ENCODE peak calls at places on chromosomes 11 and 22, in ten cellular contexts. M is breast epithelium, Z is heart left ventricle, S is HepG2, K is Peyer's patch, D is A549, A is K562, Y is IMR-90, I is uterus, F is stomach. L is an unnamed sample.

GRCh38 chr11:68827733-68828132 is 14.0 kb downstream of the CPT1A start:
- DNase-seq in M (no peak), K (no peak), A (no peak), Z (no peak), D (no peak), I (no peak), S (peak), Y (no peak), F (no peak), L (no peak)

GRCh38 chr22:27578937-27579617 is 222.5 kb downstream of the MN1 start:
- DNase-seq in A (no peak), I (no peak), F (no peak), D (no peak), K (no peak), Y (no peak), M (no peak), Z (no peak), S (no peak), L (no peak)

GRCh38 chr11:79413258-79413657 is 27.6 kb downstream of the TENM4 start:
- DNase-seq in F (peak), A (no peak), Z (peak), M (peak), Y (peak), D (no peak), K (peak), I (peak), S (no peak), L (peak)

GRCh38 chr22:49295465-49295743 is 532.3 kb downstream of the BRD1 start:
- DNase-seq in F (peak), K (no peak), A (no peak), I (no peak), M (peak), Z (no peak), D (no peak), Y (no peak), S (no peak), L (peak)

GRCh38 chr11:124538019-124538418 is 5.4 kb downstream of the OR8B12 start:
- DNase-seq in D (no peak), I (no peak), F (no peak), Y (peak), A (peak), S (no peak), K (no peak), Z (peak), M (peak), L (no peak)

GRCh38 chr11:86047275-86047991 is 21.5 kb downstream of the PICALM start:
- DNase-seq in S (no peak), F (no peak), I (no peak), D (no peak), Y (peak), K (no peak), A (no peak), Z (no peak), M (no peak), L (no peak)

GRCh38 chr11:45457649-45458048 is 171.5 kb upstream of the SYT13 start:
- DNase-seq in I (no peak), Z (no peak), K (no peak), F (no peak), S (no peak), A (no peak), Y (peak), D (no peak), M (no peak), L (no peak)

GRCh38 chr11:96782632-96783031 is 392.8 kb downstream of the JRKL start:
- DNase-seq in D (no peak), A (no peak), F (no peak), S (no peak), M (no peak), I (no peak), K (no peak), Y (no peak), Z (no peak), L (no peak)

GRCh38 chr11:85718126-85718943 is 32.3 kb upstream of the CCDC89 start:
- DNase-seq in D (no peak), I (no peak), Z (no peak), Y (peak), S (no peak), F (no peak), A (no peak), M (no peak), K (no peak), L (no peak)

GRCh38 chr11:102780491-102780918 is at the start of gene MMP10:
- DNase-seq in F (no peak), Y (peak), I (no peak), K (no peak), D (peak), A (no peak), M (no peak), Z (no peak), S (peak), L (no peak)

GRCh38 chr11:133887692-133888332 is 42.5 kb upstream of the SPATA19 start:
- DNase-seq in D (no peak), F (no peak), I (no peak), S (no peak), A (no peak), K (no peak), Y (no peak), Z (no peak), M (no peak), L (no peak)

GRCh38 chr11:100630898-100631297 is 56.2 kb upstream of the ARHGAP42 start:
- DNase-seq in Y (peak), K (no peak), S (no peak), Z (no peak), I (no peak), D (no peak), M (no peak), A (no peak), F (peak), L (no peak)

GRCh38 chr11:115222863-115223530 is 281.2 kb downstream of the CADM1 start:
- DNase-seq in Y (no peak), F (no peak), M (no peak), Z (no peak), I (no peak), K (no peak), S (no peak), D (no peak), A (no peak), L (no peak)

GRCh38 chr22:46726066-46726985 is 11.7 kb downstream of the CERK start:
- DNase-seq in I (no peak), M (no peak), A (no peak), D (no peak), K (no peak), Z (no peak), Y (no peak), S (no peak), F (no peak), L (no peak)

GRCh38 chr11:106172389-106172991 is 95.0 kb downstream of the AASDHPPT start:
- DNase-seq in K (no peak), Z (no peak), F (no peak), I (no peak), A (no peak), M (no peak), D (no peak), Y (no peak), S (no peak), L (no peak)

GRCh38 chr11:63609536-63609935 is 4.7 kb downstream of the PLAAT3 start:
- DNase-seq in Y (no peak), K (no peak), I (no peak), M (peak), S (no peak), A (no peak), D (no peak), F (peak), Z (peak), L (peak)

GRCh38 chr22:30332994-30333706 is 6.4 kb upstream of the TBC1D10A start:
- DNase-seq in Z (no peak), F (no peak), A (no peak), I (no peak), Y (no peak), S (no peak), M (no peak), D (no peak), K (no peak), L (no peak)
- TF ChIP-seq POLR2A in Z (no peak), F (no peak), A (no peak), I (no peak), Y (no peak), S (no peak), M (no peak), D (no peak), K (no peak), L (no peak)

DNA sequence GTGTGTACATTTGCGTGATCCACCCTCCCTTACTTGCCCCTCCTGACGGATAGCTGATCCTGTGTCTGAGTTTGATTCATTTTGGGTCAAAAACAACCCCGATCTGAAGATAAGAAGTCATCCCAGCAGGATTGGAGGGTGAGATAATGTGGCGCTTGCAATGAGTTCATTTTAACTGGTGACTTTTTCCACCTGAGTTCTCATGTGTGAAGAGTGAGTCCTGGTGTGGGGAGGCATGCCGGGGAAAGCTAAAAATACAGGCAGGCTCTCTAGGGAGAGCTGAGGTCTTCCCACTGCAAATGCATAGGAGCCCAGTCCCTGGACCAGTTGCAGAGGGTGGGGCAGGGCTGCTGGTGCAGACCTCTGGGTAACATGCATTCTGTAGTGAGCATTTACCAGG is 35.7 kb upstream of the ELF5 start:
- DNase-seq in S (no peak), M (no peak), K (no peak), Z (no peak), Y (no peak), I (no peak), A (no peak), D (no peak), F (no peak), L (no peak)
- H3K4me3 ChIP-seq in S (no peak), M (no peak), K (no peak), Z (no peak), Y (no peak), I (no peak), A (no peak), D (no peak), F (no peak), L (no peak)

GRCh38 chr11:2212411-2213251 is 41.0 kb upstream of the TH start:
- DNase-seq in Z (peak), A (no peak), S (peak), D (no peak), K (no peak), I (peak), M (peak), Y (no peak), F (peak), L (peak)
- TF ChIP-seq CTCF in Z (no peak), A (no peak), S (peak), D (no peak), K (no peak), I (no peak), M (no peak), Y (no peak), F (no peak), L (no peak)

GRCh38 chr11:93545566-93545965 is 2.4 kb upstream of the SMCO4 start:
- DNase-seq in Z (no peak), F (no peak), Y (no peak), D (no peak), M (no peak), S (no peak), A (no peak), K (no peak), I (no peak), L (no peak)

GRCh38 chr11:93541884-93542752 is 1.1 kb downstream of the SMCO4 start:
- DNase-seq in S (peak), M (no peak), D (peak), I (peak), A (peak), F (peak), Y (peak), K (peak), Z (peak), L (no peak)

GRCh38 chr11:93542753-93543246 is 391 bp downstream of the SMCO4 start:
- DNase-seq in D (no peak), A (no peak), M (no peak), Y (no peak), F (peak), Z (no peak), I (peak), K (no peak), S (no peak), L (peak)

GRCh38 chr11:93541154-93541553 is 2.0 kb downstream of the SMCO4 start:
- DNase-seq in F (no peak), Y (no peak), K (no peak), Z (no peak), A (no peak), I (no peak), S (no peak), D (no peak), M (no peak), L (peak)

DNA sequence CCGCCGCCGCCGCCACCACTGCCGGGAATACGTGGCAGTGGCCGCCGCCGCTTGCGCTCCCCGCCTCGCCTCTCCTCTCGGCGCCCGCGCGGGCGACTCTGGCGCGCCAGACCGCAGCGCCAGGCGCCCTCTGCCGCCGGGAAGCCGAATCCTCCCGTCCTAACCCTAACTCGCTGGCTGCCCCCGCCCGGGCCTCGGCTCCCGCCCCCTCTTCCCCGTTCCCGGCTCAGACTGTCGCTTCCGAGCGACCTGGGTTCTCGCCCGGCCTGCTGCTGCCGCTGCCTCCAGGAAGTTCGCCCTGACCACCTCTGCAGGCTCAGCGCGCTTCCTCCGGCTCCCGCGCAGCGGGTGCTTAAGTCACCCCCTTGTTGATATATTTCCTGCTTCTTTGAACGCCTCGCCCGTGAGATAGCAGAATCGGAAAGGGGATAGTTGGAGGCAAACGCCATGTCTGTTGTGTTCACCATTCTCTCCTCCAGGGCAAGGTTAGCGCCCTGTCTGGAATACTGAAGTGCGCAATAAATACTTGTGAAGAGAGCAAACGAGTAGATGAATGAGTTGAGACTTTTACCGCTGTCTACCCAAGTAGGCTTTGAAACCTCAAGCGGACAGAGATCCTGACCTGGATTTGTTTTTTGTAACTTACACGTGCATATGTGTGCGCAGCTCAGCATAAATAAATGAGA is at the start of gene SMCO4:
- DNase-seq in F (peak), M (peak), I (peak), K (peak), A (peak), Z (peak), Y (peak), S (peak), D (peak), L (peak)
- TF ChIP-seq POLR2A in F (no peak), M (no peak), I (peak), K (peak), A (peak), Z (no peak), Y (peak), S (no peak), D (peak), L (no peak)

DNA sequence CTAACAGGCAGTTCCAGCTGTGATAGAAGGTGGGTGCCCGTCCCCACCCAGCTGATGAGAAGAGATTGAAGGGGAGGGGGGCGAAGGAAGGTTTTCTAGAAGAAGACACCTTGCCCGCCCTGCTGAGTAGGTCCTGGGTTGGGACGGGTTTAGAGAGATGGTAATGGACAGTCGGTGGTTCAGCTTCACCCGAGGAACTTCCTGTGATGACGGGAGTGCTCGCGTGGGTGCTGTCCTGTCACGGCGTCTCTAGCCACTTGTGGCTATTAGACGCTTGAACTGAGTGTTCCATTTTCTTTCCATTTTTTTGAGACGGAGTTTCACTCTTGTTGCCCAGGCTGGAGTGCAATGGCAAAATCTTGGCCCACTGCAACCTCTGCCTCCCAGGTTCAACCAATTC is 27.6 kb upstream of the MGAT3 start:
- DNase-seq in Y (no peak), K (no peak), A (no peak), M (no peak), D (no peak), Z (no peak), S (no peak), I (no peak), F (no peak), L (no peak)
- H3K4me3 ChIP-seq in Y (no peak), K (no peak), A (no peak), M (no peak), D (no peak), Z (no peak), S (no peak), I (no peak), F (no peak), L (no peak)

GRCh38 chr11:76491644-76492043 is 46.8 kb downstream of the EMSY start:
- DNase-seq in A (no peak), M (no peak), Y (no peak), F (no peak), I (no peak), Z (no peak), K (no peak), D (peak), S (no peak), L (no peak)
- TF ChIP-seq CTCF in A (no peak), M (no peak), Y (no peak), F (no peak), I (no peak), Z (no peak), K (no peak), D (no peak), S (no peak), L (no peak)

DNA sequence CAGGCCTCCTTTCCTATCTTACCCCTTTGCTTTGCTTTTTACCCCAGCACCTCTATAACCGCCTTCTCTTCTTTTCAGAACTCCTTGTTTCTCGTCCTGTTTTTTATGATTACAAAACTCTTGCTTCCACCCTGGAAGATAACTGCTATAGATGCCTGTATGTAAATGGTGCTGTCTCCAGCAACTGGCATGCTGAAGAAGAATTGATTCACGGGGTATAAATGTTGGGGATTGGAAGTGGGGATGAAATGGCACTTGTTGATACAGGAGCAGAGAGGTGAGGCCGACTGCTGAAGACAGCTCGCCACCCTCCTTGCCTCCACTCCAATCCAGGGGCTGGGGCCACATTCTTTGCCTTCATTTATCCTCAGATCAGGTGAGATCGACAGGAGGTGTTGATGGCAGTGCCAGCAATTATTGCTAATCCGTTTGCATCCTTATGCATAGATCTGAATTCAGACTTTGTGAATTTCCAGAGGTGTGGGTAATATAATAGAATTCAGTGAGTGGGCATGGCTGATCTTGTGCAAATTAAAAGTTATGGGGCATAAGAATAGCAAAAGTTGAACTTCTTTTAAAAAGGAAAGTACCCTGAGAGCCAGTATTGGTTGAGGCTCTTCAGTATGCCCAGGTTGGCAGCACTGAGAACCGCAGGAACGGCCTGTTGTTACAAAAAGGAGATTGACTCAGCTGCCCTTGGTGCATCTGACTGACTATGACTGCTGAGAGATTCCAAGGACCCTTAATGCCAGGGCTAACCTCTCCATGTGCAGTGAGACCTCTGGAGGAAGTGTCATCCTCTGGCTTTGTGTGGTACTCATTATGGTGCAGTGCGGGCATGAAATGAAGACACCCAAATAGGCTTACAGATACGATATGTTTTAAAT is 5.3 kb downstream of the NEAT1 start:
- DNase-seq in I (peak), A (no peak), M (peak), S (no peak), F (peak), Y (peak), K (peak), D (no peak), Z (peak), L (no peak)
- TF ChIP-seq POLR2A in I (no peak), A (peak), M (no peak), S (no peak), F (no peak), Y (peak), K (no peak), D (peak), Z (peak), L (no peak)

DNA sequence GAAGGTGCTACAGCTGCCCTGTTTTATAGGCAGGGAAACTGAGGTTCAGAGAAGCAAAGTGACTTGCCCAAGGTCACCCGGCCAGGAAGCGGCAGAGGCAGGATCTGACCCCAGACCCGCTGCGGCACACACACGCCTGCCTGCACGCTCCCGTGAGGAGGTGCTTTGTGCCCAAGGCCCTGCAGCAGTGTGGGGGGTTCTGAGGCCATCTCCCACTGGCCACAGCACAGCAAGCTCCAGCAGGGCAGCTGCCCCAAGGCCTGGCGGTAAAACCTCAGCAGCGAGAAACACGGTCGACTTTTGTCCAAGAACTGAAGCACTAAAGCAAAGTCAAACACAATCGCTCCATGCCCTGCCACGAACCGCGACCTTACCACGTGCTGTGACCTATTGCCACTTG is 42.7 kb downstream of the CDKN1C start:
- DNase-seq in D (no peak), A (no peak), K (no peak), F (no peak), I (no peak), M (no peak), S (no peak), Z (no peak), Y (no peak), L (no peak)
- H3K4me3 ChIP-seq in D (no peak), A (no peak), K (no peak), F (no peak), I (no peak), M (no peak), S (no peak), Z (no peak), Y (no peak), L (no peak)